ENCODE peak calls at places on chromosomes 3 and 15, in six cellular contexts. S is IMR-90, M is right atrium auricular region, Y is breast epithelium, T is caudate nucleus, B is A549. L is an unnamed sample.

GRCh38 chr3:151230644-151231043 is 27.6 kb upstream of the GPR171 start:
- DNase-seq in S (no peak), M (no peak), Y (no peak), T (no peak), B (no peak), L (no peak)

GRCh38 chr15:87610366-87610765 is 646.2 kb downstream of the NTRK3 start:
- DNase-seq in S (peak; percentile 43), M (no peak), Y (no peak), T (no peak), B (no peak), L (no peak)

GRCh38 chr15:100721758-100722550 is 119.6 kb downstream of the ASB7 start:
- DNase-seq in S (peak; percentile 100), M (peak; percentile 94), Y (peak; percentile 95), T (no peak), B (peak; percentile 98), L (peak; percentile 87)

GRCh38 chr3:151281671-151282334 is 3.5 kb upstream of the P2RY14 start:
- DNase-seq in S (peak; percentile 95), M (no peak), Y (no peak), T (no peak), B (no peak), L (no peak)

GRCh38 chr3:158810823-158811425 is 9.1 kb downstream of the MFSD1 start:
- DNase-seq in S (no peak), M (no peak), Y (no peak), T (no peak), B (no peak), L (no peak)

GRCh38 chr15:69056365-69056764 is 41.9 kb downstream of the NOX5 start:
- DNase-seq in S (no peak), M (no peak), Y (no peak), T (no peak), B (no peak), L (no peak)

GRCh38 chr3:148162132-148162531 is 535.6 kb upstream of the AGTR1 start:
- DNase-seq in S (no peak), M (no peak), Y (no peak), T (no peak), B (no peak), L (no peak)

GRCh38 chr3:70856414-70857162 is 544.1 kb upstream of the MDFIC2 start:
- DNase-seq in S (peak; percentile 99), M (no peak), Y (no peak), T (no peak), B (peak; percentile 9), L (no peak)

GRCh38 chr3:45067486-45067885 is 41.4 kb downstream of the CLEC3B start:
- DNase-seq in S (no peak), M (no peak), Y (no peak), T (no peak), B (no peak), L (no peak)

GRCh38 chr3:183449391-183449790 is 21.0 kb upstream of the MCF2L2 start:
- DNase-seq in S (peak; percentile 38), M (no peak), Y (no peak), T (no peak), B (no peak), L (no peak)

GRCh38 chr3:146161725-146162047 is 702 bp upstream of the PLOD2 start:
- DNase-seq in S (peak; percentile 63), M (no peak), Y (peak; percentile 23), T (no peak), B (no peak), L (no peak)

GRCh38 chr15:87816016-87816415 is 440.5 kb downstream of the NTRK3 start:
- DNase-seq in S (peak; percentile 29), M (no peak), Y (no peak), T (no peak), B (no peak), L (no peak)

GRCh38 chr3:78858165-78858564 is 909.6 kb downstream of the ROBO1 start:
- DNase-seq in S (peak; percentile 28), M (no peak), Y (no peak), T (no peak), B (no peak), L (no peak)

GRCh38 chr3:4472312-4472711 is 5.2 kb upstream of the SUMF1 start:
- DNase-seq in S (no peak), M (no peak), Y (no peak), T (no peak), B (no peak), L (no peak)

GRCh38 chr3:4471907-4472306 is 4.8 kb upstream of the SUMF1 start:
- DNase-seq in S (no peak), M (no peak), Y (no peak), T (no peak), B (no peak), L (no peak)

GRCh38 chr3:4472766-4473165 is 5.7 kb upstream of the SUMF1 start:
- DNase-seq in S (no peak), M (no peak), Y (no peak), T (no peak), B (no peak), L (no peak)

GRCh38 chr3:4476507-4476906 is 9.4 kb upstream of the SUMF1 start:
- DNase-seq in S (no peak), M (no peak), Y (no peak), T (no peak), B (no peak), L (no peak)

GRCh38 chr3:4474683-4475490 is 7.8 kb upstream of the SUMF1 start:
- DNase-seq in S (peak; percentile 69), M (peak; percentile 80), Y (no peak), T (no peak), B (no peak), L (peak; percentile 83)
- H3K27ac ChIP-seq in S (no peak overlapping the region), M (peak overlapping the region; percentile 22), Y (no peak overlapping the region), T (no peak overlapping the region), B (peak overlapping the region; percentile 25), L (peak overlapping the region; percentile 67)

GRCh38 chr3:129534428-129535027 is 6.1 kb downstream of the RHO start:
- DNase-seq in S (no peak), M (no peak), Y (no peak), T (no peak), B (no peak), L (no peak)

GRCh38 chr3:129533406-129533805 is 5.0 kb downstream of the RHO start:
- DNase-seq in S (no peak), M (no peak), Y (no peak), T (no peak), B (no peak), L (no peak)

GRCh38 chr3:129536806-129537205 is 6.2 kb upstream of the H1-8 start:
- DNase-seq in S (no peak), M (no peak), Y (no peak), T (no peak), B (no peak), L (no peak)

GRCh38 chr3:129536374-129536667 is 6.7 kb upstream of the H1-8 start:
- DNase-seq in S (no peak), M (no peak), Y (no peak), T (no peak), B (no peak), L (no peak)

DNA sequence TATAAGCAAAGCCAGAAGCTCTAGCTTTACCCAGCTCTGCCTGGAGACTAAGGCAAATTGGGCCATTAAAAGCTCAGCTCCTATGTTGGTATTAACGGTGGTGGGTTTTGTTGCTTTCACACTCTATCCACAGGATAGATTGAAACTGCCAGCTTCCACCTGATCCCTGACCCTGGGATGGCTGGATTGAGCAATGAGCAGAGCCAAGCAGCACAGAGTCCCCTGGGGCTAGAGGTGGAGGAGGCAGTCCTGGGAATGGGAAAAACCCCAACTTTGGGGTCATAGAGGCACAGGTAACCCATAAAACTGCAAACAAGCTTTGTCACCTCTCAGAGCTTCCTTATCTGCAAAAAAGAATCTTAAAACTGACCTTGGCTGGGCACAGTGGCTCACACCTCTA is 6.6 kb downstream of the RHO start:
- DNase-seq in S (no peak), M (no peak), Y (no peak), T (no peak), B (no peak), L (no peak)
- H3K27ac ChIP-seq in S (no peak overlapping the region), M (no peak overlapping the region), Y (no peak overlapping the region), T (no peak overlapping the region), B (peak overlapping the region; percentile 38), L (no peak overlapping the region)

GRCh38 chr3:172989373-172989772 is 151.7 kb downstream of the SPATA16 start:
- DNase-seq in S (no peak), M (no peak), Y (no peak), T (no peak), B (no peak), L (no peak)

GRCh38 chr3:172993412-172993811 is 147.6 kb downstream of the SPATA16 start:
- DNase-seq in S (no peak), M (no peak), Y (no peak), T (no peak), B (no peak), L (no peak)

GRCh38 chr3:172987268-172987667 is 153.8 kb downstream of the SPATA16 start:
- DNase-seq in S (no peak), M (no peak), Y (no peak), T (no peak), B (no peak), L (no peak)

GRCh38 chr3:172991424-172991996 is 149.5 kb downstream of the SPATA16 start:
- DNase-seq in S (no peak), M (no peak), Y (no peak), T (no peak), B (no peak), L (no peak)
- H3K27ac ChIP-seq in S (no peak overlapping the region), M (no peak overlapping the region), Y (no peak overlapping the region), T (no peak overlapping the region), B (no peak overlapping the region), L (no peak overlapping the region)

GRCh38 chr3:171018151-171018935 is 8.2 kb downstream of the SLC2A2 start:
- DNase-seq in S (no peak), M (no peak), Y (no peak), T (no peak), B (no peak), L (no peak)

GRCh38 chr3:171011536-171012336 is 14.8 kb downstream of the SLC2A2 start:
- DNase-seq in S (no peak), M (no peak), Y (no peak), T (no peak), B (no peak), L (no peak)

GRCh38 chr3:171011109-171011508 is 15.4 kb downstream of the SLC2A2 start:
- DNase-seq in S (no peak), M (no peak), Y (no peak), T (no peak), B (no peak), L (no peak)

GRCh38 chr3:171013822-171014748 is 12.4 kb downstream of the SLC2A2 start:
- DNase-seq in S (no peak), M (no peak), Y (no peak), T (no peak), B (no peak), L (no peak)
- H3K27ac ChIP-seq in S (no peak overlapping the region), M (no peak overlapping the region), Y (no peak overlapping the region), T (no peak overlapping the region), B (no peak overlapping the region), L (no peak overlapping the region)

GRCh38 chr15:31096563-31096962 is 5.0 kb downstream of the TRPM1 start:
- DNase-seq in S (no peak), M (no peak), Y (no peak), T (no peak), B (no peak), L (no peak)

GRCh38 chr15:31101262-31102048 is at the start of gene TRPM1:
- DNase-seq in S (no peak), M (peak; percentile 32), Y (no peak), T (no peak), B (no peak), L (no peak)

GRCh38 chr15:31100738-31101137 is 787 bp downstream of the TRPM1 start:
- DNase-seq in S (no peak), M (peak; percentile 32), Y (no peak), T (no peak), B (no peak), L (no peak)

GRCh38 chr15:31098491-31098917 is 3.0 kb downstream of the TRPM1 start:
- DNase-seq in S (no peak), M (no peak), Y (no peak), T (no peak), B (no peak), L (no peak)

GRCh38 chr15:31098953-31099740 is 2.4 kb downstream of the TRPM1 start:
- DNase-seq in S (no peak), M (no peak), Y (no peak), T (no peak), B (no peak), L (no peak)
- H3K27ac ChIP-seq in S (no peak overlapping the region), M (no peak overlapping the region), Y (no peak overlapping the region), T (no peak overlapping the region), B (no peak overlapping the region), L (no peak overlapping the region)